ENCODE peak calls at places on chromosomes 6 and 20, in six cellular contexts. Q is NCI-H2081; D is stimulated activated CD8-positive, alpha-beta memory T cell treated with anti-CD3 and anti-CD28 coated beads, Interleukin-7, amount 100 ng/mL, for 1 hour; T is endothelial cell; A is ELF-1; H is central memory CD4-positive, alpha-beta T cell. P is an unnamed sample.

GRCh38 chr6:163828038-163828790 is 413.7 kb downstream of the QKI start:
- DNase-seq in H (no peak), T (no peak), D (no peak), Q (no peak), A (no peak), P (no peak)

GRCh38 chr6:137233561-137234504 is 14.6 kb upstream of the IFNGR1 start:
- DNase-seq in Q (no peak), D (no peak), A (no peak), H (no peak), T (no peak), P (peak)

GRCh38 chr6:14055541-14055940 is 62.0 kb upstream of the CD83 start:
- DNase-seq in Q (peak), H (no peak), A (peak), D (no peak), T (no peak), P (no peak)

GRCh38 chr20:461254-462198 is 807 bp downstream of the TBC1D20 start:
- DNase-seq in Q (peak), D (peak), T (peak), A (peak), H (peak), P (peak)

GRCh38 chr20:5719861-5720401 is 30.3 kb upstream of the SHLD1 start:
- DNase-seq in A (no peak), H (no peak), D (no peak), Q (no peak), T (no peak), P (no peak)

GRCh38 chr6:160300076-160300695 is 41.6 kb upstream of the SLC22A2 start:
- DNase-seq in A (no peak), H (no peak), T (no peak), Q (no peak), D (no peak), P (no peak)

GRCh38 chr6:84150680-84151079 is 76.8 kb downstream of the CEP162 start:
- DNase-seq in T (no peak), D (no peak), Q (no peak), H (no peak), A (no peak), P (no peak)

GRCh38 chr6:134517145-134517658 is 199.3 kb upstream of the SGK1 start:
- DNase-seq in H (no peak), A (peak), Q (no peak), T (peak), D (no peak), P (no peak)

GRCh38 chr20:59585714-59586404 is 18.5 kb upstream of the PHACTR3 start:
- DNase-seq in T (no peak), D (no peak), Q (no peak), H (no peak), A (no peak), P (no peak)

GRCh38 chr6:38784506-38785235 is 69.6 kb downstream of the DNAH8 start:
- DNase-seq in T (no peak), Q (no peak), D (no peak), H (no peak), A (no peak), P (no peak)

GRCh38 chr6:11333292-11333849 is 100.9 kb upstream of the NEDD9 start:
- DNase-seq in D (no peak), A (no peak), T (no peak), Q (no peak), H (no peak), P (no peak)

GRCh38 chr20:33561981-33562601 is 72.2 kb downstream of the CBFA2T2 start:
- DNase-seq in Q (peak), T (no peak), H (no peak), D (no peak), A (peak), P (peak)

GRCh38 chr20:1388706-1389483 is 4.0 kb downstream of the FKBP1A start:
- DNase-seq in H (peak), A (no peak), T (no peak), D (no peak), Q (no peak), P (no peak)

GRCh38 chr6:99181174-99181573 is 168.3 kb downstream of the FAXC start:
- DNase-seq in D (no peak), H (no peak), Q (no peak), A (no peak), T (no peak), P (no peak)

GRCh38 chr6:29200767-29201662 is 30.3 kb downstream of the OR2J2 start:
- DNase-seq in H (no peak), A (no peak), T (no peak), D (no peak), Q (no peak), P (no peak)

GRCh38 chr20:46681032-46681854 is 8.0 kb downstream of the TP53RK start:
- DNase-seq in Q (peak), H (peak), T (peak), A (peak), D (peak), P (peak)

GRCh38 chr6:44012078-44012493 is 115.2 kb downstream of the MRPL14 start:
- DNase-seq in H (no peak), Q (no peak), T (no peak), A (no peak), D (no peak), P (peak)

GRCh38 chr6:51684038-51684437 is 403.4 kb downstream of the PKHD1 start:
- DNase-seq in Q (no peak), D (no peak), H (no peak), T (no peak), A (no peak), P (no peak)

GRCh38 chr6:80625405-80625804 is 518.9 kb downstream of the BCKDHB start:
- DNase-seq in T (no peak), A (no peak), D (no peak), H (no peak), Q (no peak), P (no peak)

GRCh38 chr6:125200986-125201385 is 47.4 kb downstream of the TPD52L1 start:
- DNase-seq in D (no peak), T (no peak), H (no peak), Q (no peak), A (no peak), P (peak)

GRCh38 chr6:109456283-109456583 is 661 bp upstream of the MICAL1 start:
- DNase-seq in A (no peak), T (no peak), D (no peak), H (no peak), Q (no peak), P (no peak)

GRCh38 chr6:122869437-122870024 is 80.5 kb downstream of the SMPDL3A start:
- DNase-seq in H (no peak), T (peak), A (peak), D (no peak), Q (peak), P (peak)

GRCh38 chr6:118559659-118560058 is 11.6 kb downstream of the PLN start:
- DNase-seq in A (no peak), T (no peak), Q (no peak), H (no peak), D (no peak), P (no peak)

GRCh38 chr6:158222066-158222465 is 53.9 kb downstream of the GTF2H5 start:
- DNase-seq in D (no peak), A (no peak), Q (peak), T (no peak), H (no peak), P (no peak)

GRCh38 chr20:58287638-58288037 is 21.9 kb upstream of the RAB22A start:
- DNase-seq in H (no peak), D (no peak), A (no peak), Q (no peak), T (no peak), P (no peak)

GRCh38 chr6:128491041-128491642 is 29.3 kb downstream of the PTPRK start:
- DNase-seq in Q (no peak), A (no peak), T (no peak), H (no peak), D (no peak), P (no peak)

GRCh38 chr6:158909938-158910337 is 90.1 kb downstream of the RSPH3 start:
- DNase-seq in H (no peak), Q (no peak), D (no peak), T (no peak), A (peak), P (no peak)

GRCh38 chr20:34732523-34732922 is 28.4 kb downstream of the TP53INP2 start:
- DNase-seq in H (no peak), A (no peak), T (no peak), D (no peak), Q (no peak), P (no peak)

P was measured in kidney glomerular epithelial cell.